ENCODE peak calls at places on chromosomes 5 and 9, in eight cellular contexts. S is right atrium auricular region; B is CD8-positive, alpha-beta T cell; O is OCI-LY7; K is lower lobe of right lung; L is neural progenitor cell; G is RWPE2; V is ovary. P is an unnamed sample.

GRCh38 chr9:87119328-87119881 is 172.1 kb upstream of the GAS1 start:
- DNase-seq in L (no peak), K (no peak), V (no peak), O (no peak), B (no peak), G (no peak), S (no peak), P (peak; percentile 54)

GRCh38 chr9:130453487-130453886 is 8.7 kb downstream of the ASS1 start:
- DNase-seq in K (no peak), G (no peak), S (no peak), V (peak; percentile 72), L (no peak), O (no peak), B (no peak), P (peak; percentile 53)

GRCh38 chr9:125227761-125228160 is 13.4 kb downstream of the HSPA5 start:
- DNase-seq in L (no peak), G (no peak), B (no peak), V (no peak), K (no peak), S (no peak), O (no peak), P (no peak)

GRCh38 chr9:136511670-136512592 is 29.1 kb upstream of the SEC16A start:
- DNase-seq in V (no peak), K (peak; percentile 72), S (peak; percentile 90), G (no peak), O (no peak), L (no peak), B (no peak), P (peak; percentile 85)

GRCh38 chr5:38751103-38751502 is 94.7 kb upstream of the OSMR start:
- DNase-seq in K (no peak), B (no peak), O (no peak), S (no peak), G (no peak), L (no peak), V (no peak), P (no peak)

GRCh38 chr5:91245074-91245452 is 138.1 kb downstream of the ARRDC3 start:
- DNase-seq in S (no peak), B (no peak), K (no peak), V (no peak), G (no peak), L (no peak), O (no peak), P (no peak)

GRCh38 chr9:32384364-32385134 is at the start of gene ACO1:
- DNase-seq in L (peak; percentile 96), K (peak; percentile 93), G (peak; percentile 78), B (peak; percentile 92), S (peak; percentile 84), O (peak; percentile 87), V (peak; percentile 89), P (peak; percentile 91)

GRCh38 chr9:109742759-109743388 is 37.1 kb upstream of the PALM2AKAP2 start:
- DNase-seq in K (no peak), L (peak; percentile 62), G (no peak), O (no peak), V (no peak), B (no peak), S (no peak), P (peak; percentile 25)

GRCh38 chr9:17402309-17402708 is 176.6 kb upstream of the SH3GL2 start:
- DNase-seq in S (no peak), O (no peak), K (no peak), V (no peak), G (no peak), L (peak; percentile 60), B (no peak), P (no peak)

GRCh38 chr5:102649731-102650130 is 105.4 kb upstream of the PAM start:
- DNase-seq in G (no peak), O (no peak), B (no peak), V (no peak), S (no peak), K (no peak), L (no peak), P (no peak)

GRCh38 chr5:159749146-159749545 is 167.1 kb upstream of the ADRA1B start:
- DNase-seq in V (no peak), B (no peak), S (no peak), K (no peak), L (no peak), G (no peak), O (no peak), P (no peak)

GRCh38 chr5:132370241-132370820 is 821 bp downstream of the SLC22A5 start:
- DNase-seq in S (peak; percentile 56), V (no peak), G (peak; percentile 76), L (no peak), K (no peak), B (no peak), O (no peak), P (no peak)

GRCh38 chr9:74293479-74293878 is 203.7 kb upstream of the RORB start:
- DNase-seq in S (no peak), K (no peak), O (no peak), G (no peak), V (no peak), L (no peak), B (no peak), P (no peak)

GRCh38 chr5:31579558-31579957 is 47.5 kb downstream of the C5orf22 start:
- DNase-seq in L (no peak), V (no peak), G (no peak), B (no peak), K (no peak), O (no peak), S (no peak), P (no peak)

GRCh38 chr5:93573627-93573974 is 7.4 kb downstream of the NR2F1-AS1 start:
- DNase-seq in B (no peak), L (peak; percentile 52), G (no peak), V (no peak), O (no peak), K (no peak), S (no peak), P (no peak)

GRCh38 chr9:82606071-82606470 is 456.9 kb downstream of the RASEF start:
- DNase-seq in O (no peak), B (no peak), S (no peak), K (no peak), G (no peak), L (no peak), V (no peak), P (no peak)

GRCh38 chr5:10599828-10600227 is 36.0 kb downstream of the ANKRD33B start:
- DNase-seq in B (no peak), G (no peak), O (no peak), S (no peak), K (no peak), V (no peak), L (no peak), P (no peak)

GRCh38 chr5:7321724-7322123 is 74.2 kb upstream of the ADCY2 start:
- DNase-seq in K (no peak), G (no peak), L (no peak), O (no peak), V (no peak), S (no peak), B (no peak), P (no peak)

GRCh38 chr5:69010443-69010842 is 83.4 kb upstream of the SLC30A5 start:
- DNase-seq in S (no peak), K (no peak), G (no peak), B (no peak), O (no peak), L (no peak), V (no peak), P (no peak)

GRCh38 chr9:89463986-89464901 is 33.7 kb downstream of the SEMA4D start:
- DNase-seq in V (no peak), K (no peak), B (peak; percentile 87), G (peak; percentile 36), L (no peak), O (peak; percentile 34), S (no peak), P (no peak)

GRCh38 chr9:117073071-117073470 is 341.8 kb downstream of the ASTN2 start:
- DNase-seq in L (no peak), G (no peak), O (no peak), S (no peak), B (no peak), K (no peak), V (no peak), P (no peak)

GRCh38 chr5:35852084-35852734 is 4.5 kb upstream of the IL7R start:
- DNase-seq in B (no peak), O (peak; percentile 49), S (no peak), K (no peak), G (no peak), V (no peak), L (no peak), P (no peak)
- H3K27ac ChIP-seq in B (peak overlapping the region; percentile 97), O (peak overlapping the region; percentile 3), S (no peak overlapping the region), K (no peak overlapping the region), G (peak overlapping the region; percentile 96), V (no peak overlapping the region), L (no peak overlapping the region), P (no peak overlapping the region)

GRCh38 chr9:34010979-34011378 is 37.7 kb downstream of the UBAP2 start:
- DNase-seq in L (no peak), K (no peak), O (peak; percentile 64), S (no peak), V (no peak), B (no peak), G (no peak), P (no peak)
- TF ChIP-seq CTCF in L (peak; percentile 17), K (peak; percentile 28), O (peak; percentile 85), S (peak; percentile 46), V (no peak), B (peak; percentile 64), G (peak; percentile 51), P (peak; percentile 33)

DNA sequence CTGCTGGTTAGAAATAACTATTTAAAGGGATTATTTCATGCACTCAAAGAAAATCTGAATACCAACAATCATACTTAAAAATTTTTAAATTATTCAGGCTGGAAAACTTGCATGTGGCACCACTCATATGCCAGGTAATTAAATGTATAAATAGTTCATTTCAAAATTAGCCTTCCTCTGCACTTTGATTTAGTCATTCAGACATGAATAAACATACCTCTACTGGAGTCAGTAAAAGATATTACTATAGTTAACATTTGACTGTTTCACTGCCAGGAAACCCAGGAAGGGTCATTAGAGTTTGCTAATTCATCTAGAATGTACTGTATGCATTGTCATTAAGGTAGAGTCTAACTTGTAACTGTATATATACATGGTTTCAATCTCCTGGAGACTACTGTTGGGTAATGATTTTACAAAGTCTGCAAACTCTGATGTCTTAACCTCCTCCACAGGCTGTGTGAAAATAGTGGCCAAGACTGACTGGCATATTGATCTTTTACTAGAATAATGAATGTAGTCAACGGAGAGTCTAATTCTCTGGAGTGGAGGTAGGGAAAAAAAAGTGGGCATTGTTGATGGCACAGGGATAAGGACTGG is 43.7 kb downstream of the TEX10 start:
- DNase-seq in B (no peak), S (no peak), O (no peak), L (no peak), K (no peak), V (no peak), G (no peak), P (no peak)
- H3K36me3 ChIP-seq in B (peaks cover 13% of the 10 kb centered on the region), S (peaks cover 10% of the 10 kb centered on the region), O (peaks cover 97% of the 10 kb centered on the region), L (peaks cover 56% of the 10 kb centered on the region), K (peaks cover 26% of the 10 kb centered on the region), V (no peaks in the 10 kb centered on the region), G (peaks cover 48% of the 10 kb centered on the region), P (peaks cover 84% of the 10 kb centered on the region)

DNA sequence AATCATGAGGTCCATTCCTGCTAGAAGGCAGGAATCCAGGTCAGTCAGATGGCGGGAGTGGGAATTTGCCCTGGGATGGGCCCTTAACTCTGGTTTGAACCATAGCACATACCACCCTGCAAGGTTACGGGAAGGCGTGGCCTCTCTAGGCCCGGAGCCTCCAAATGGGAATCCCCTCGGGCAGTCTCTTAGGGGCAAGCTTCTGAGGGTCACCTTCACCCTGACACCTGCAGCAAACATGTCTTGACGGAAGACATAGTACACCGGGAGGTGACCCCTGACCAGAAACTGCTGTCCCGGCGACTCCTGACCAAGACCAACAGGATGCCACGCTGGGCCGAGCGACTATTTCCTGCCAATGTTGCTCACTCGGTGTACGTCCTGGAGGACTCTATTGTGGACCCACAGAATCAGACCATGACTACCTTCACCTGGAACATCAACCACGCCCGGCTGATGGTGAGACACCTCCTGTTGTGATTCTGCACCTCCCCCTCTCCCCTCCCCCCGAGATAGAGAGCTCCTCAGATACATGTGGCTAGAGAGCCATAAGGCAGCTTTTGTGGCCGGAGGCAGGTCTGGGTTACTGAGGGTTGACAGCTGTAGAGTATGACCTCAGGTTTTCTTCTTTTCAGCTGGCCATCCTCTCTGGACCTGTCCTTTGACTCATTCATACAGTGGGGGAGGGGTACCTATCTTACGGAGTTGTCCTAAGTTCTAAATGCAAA is 957 bp downstream of the PRELID1 start:
- DNase-seq in O (peak; percentile 31), B (no peak), L (no peak), S (peak; percentile 50), V (no peak), G (no peak), K (no peak), P (no peak)
- H3K27ac ChIP-seq in O (peak overlapping the region; percentile 68), B (peak overlapping the region; percentile 71), L (no peak overlapping the region), S (peak overlapping the region; percentile 85), V (no peak overlapping the region), G (peak overlapping the region; percentile 75), K (peak overlapping the region; percentile 91), P (peak overlapping the region; percentile 72)

P was measured in heart right ventricle.